ENCODE peak calls at places on chromosome 6, in seven cellular contexts. E is kidney epithelial cell; L is CD8-positive, alpha-beta memory T cell; Q is lung; I is PC-9; J is adrenal gland; Z is body of pancreas. S is an unnamed sample.

GRCh38 chr6:91786474-91787184 is 1199.8 kb upstream of the MAP3K7 start:
- DNase-seq in I (no peak), L (no peak), J (no peak), E (no peak), Q (no peak), Z (no peak), S (peak; percentile 92)

GRCh38 chr6:169289671-169290408 is 36.2 kb upstream of the THBS2 start:
- DNase-seq in Z (no peak), J (no peak), E (no peak), Q (no peak), I (no peak), L (no peak), S (no peak)

GRCh38 chr6:158170656-158171081 is 2.5 kb downstream of the GTF2H5 start:
- DNase-seq in Q (no peak), J (peak; percentile 57), Z (no peak), E (peak; percentile 78), L (no peak), I (peak; percentile 72), S (peak; percentile 63)

GRCh38 chr6:30883743-30884520 is at the start of gene DDR1:
- DNase-seq in Q (peak; percentile 59), E (no peak), L (peak; percentile 44), J (peak; percentile 78), Z (peak; percentile 82), I (peak; percentile 81), S (no peak)

GRCh38 chr6:15662246-15663056 is at the start of gene DTNBP1:
- DNase-seq in Z (peak; percentile 78), J (peak; percentile 66), E (no peak), Q (peak; percentile 79), I (peak; percentile 39), L (peak; percentile 85), S (peak; percentile 12)

GRCh38 chr6:153625089-153625488 is 414.0 kb upstream of the OPRM1 start:
- DNase-seq in L (no peak), Q (no peak), E (peak; percentile 19), J (no peak), Z (peak; percentile 20), I (no peak), S (peak; percentile 51)

GRCh38 chr6:142913036-142913510 is 31.9 kb downstream of the HIVEP2 start:
- DNase-seq in Q (no peak), L (no peak), E (no peak), Z (no peak), J (no peak), I (no peak), S (no peak)

GRCh38 chr6:1678966-1679690 is 69.4 kb downstream of the FOXC1 start:
- DNase-seq in Q (no peak), J (no peak), E (no peak), Z (no peak), I (no peak), L (no peak), S (no peak)

GRCh38 chr6:22445946-22446345 is 123.4 kb upstream of the HDGFL1 start:
- DNase-seq in Z (no peak), I (no peak), L (no peak), Q (no peak), J (no peak), E (no peak), S (no peak)

GRCh38 chr6:73702444-73702843 is 6.4 kb downstream of the CD109 start:
- DNase-seq in L (no peak), J (no peak), Q (no peak), Z (no peak), I (no peak), E (no peak), S (no peak)

GRCh38 chr6:73006161-73006560 is 219.1 kb downstream of the KHDC1L start:
- DNase-seq in Z (no peak), L (no peak), Q (no peak), E (no peak), J (no peak), I (no peak), S (no peak)

GRCh38 chr6:88843040-88843439 is 120.4 kb downstream of the RNGTT start:
- DNase-seq in Z (no peak), L (no peak), J (no peak), E (no peak), I (no peak), Q (no peak), S (no peak)

GRCh38 chr6:33976425-33977360 is 169.2 kb downstream of the GRM4 start:
- DNase-seq in I (no peak), Q (no peak), Z (peak; percentile 1), L (no peak), E (no peak), J (no peak), S (no peak)

GRCh38 chr6:92479821-92480220 is 939.5 kb downstream of the EPHA7 start:
- DNase-seq in E (peak; percentile 4), L (no peak), J (no peak), I (no peak), Z (no peak), Q (no peak), S (peak; percentile 38)

GRCh38 chr6:136788069-136788902 is 4.0 kb downstream of the MAP3K5 start:
- DNase-seq in Q (no peak), I (peak; percentile 89), E (no peak), L (peak; percentile 34), J (no peak), Z (no peak), S (peak; percentile 33)

GRCh38 chr6:87407531-87407895 is 259 bp upstream of the CFAP206 start:
- DNase-seq in Q (peak; percentile 39), Z (peak; percentile 23), L (no peak), J (no peak), I (no peak), E (no peak), S (no peak)

GRCh38 chr6:137883400-137883888 is 16.4 kb downstream of the TNFAIP3 start:
- DNase-seq in I (no peak), E (no peak), J (no peak), Z (no peak), Q (no peak), L (peak; percentile 70), S (no peak)

GRCh38 chr6:148835920-148836441 is 89.2 kb downstream of the UST start:
- DNase-seq in I (no peak), J (no peak), E (no peak), Z (no peak), Q (no peak), L (no peak), S (no peak)

GRCh38 chr6:1461207-1461606 is 71.8 kb downstream of the FOXF2 start:
- DNase-seq in E (peak; percentile 41), Q (no peak), L (no peak), J (no peak), I (peak; percentile 74), Z (no peak), S (no peak)

GRCh38 chr6:12844284-12845223 is 128.0 kb downstream of the PHACTR1 start:
- DNase-seq in Q (no peak), I (no peak), L (no peak), Z (no peak), J (no peak), E (no peak), S (no peak)

GRCh38 chr6:20997143-20997792 is 463.0 kb downstream of the CDKAL1 start:
- DNase-seq in I (no peak), J (no peak), E (no peak), Q (no peak), Z (no peak), L (no peak), S (no peak)

GRCh38 chr6:1509241-1509640 is 100.5 kb upstream of the FOXC1 start:
- DNase-seq in E (no peak), I (no peak), J (no peak), Q (no peak), L (no peak), Z (no peak), S (no peak)

GRCh38 chr6:73631849-73632248 is 21.9 kb downstream of the SLC17A5 start:
- DNase-seq in L (no peak), Q (no peak), I (no peak), E (no peak), Z (no peak), J (no peak), S (peak; percentile 22)

GRCh38 chr6:26532699-26533523 is 5.3 kb upstream of the HMGN4 start:
- DNase-seq in I (peak; percentile 75), L (peak; percentile 93), J (peak; percentile 89), Z (peak; percentile 91), Q (peak; percentile 91), E (no peak), S (no peak)

GRCh38 chr6:160042788-160043301 is 74.0 kb downstream of the IGF2R start:
- DNase-seq in Z (no peak), J (peak; percentile 33), Q (no peak), E (no peak), I (no peak), L (no peak), S (no peak)

GRCh38 chr6:35213161-35213823 is 464 bp upstream of the SCUBE3 start:
- DNase-seq in E (no peak), L (no peak), I (no peak), Z (no peak), J (no peak), Q (no peak), S (no peak)
- H3K4me3 ChIP-seq in E (peak overlapping the region; percentile 43), L (peak overlapping the region; percentile 32), I (no peak overlapping the region), Z (peak overlapping the region; percentile 8), J (peak overlapping the region; percentile 21), Q (no peak overlapping the region), S (peak overlapping the region; percentile 51)

GRCh38 chr6:167700199-167700598 is 126.5 kb upstream of the AFDN start:
- DNase-seq in Q (no peak), I (no peak), L (no peak), Z (no peak), E (no peak), J (no peak), S (no peak)

GRCh38 chr6:167697316-167697715 is 129.4 kb upstream of the AFDN start:
- DNase-seq in E (no peak), J (no peak), Z (no peak), Q (no peak), L (no peak), I (no peak), S (no peak)

GRCh38 chr6:167698540-167698939 is 128.2 kb upstream of the AFDN start:
- DNase-seq in Z (no peak), E (no peak), L (no peak), I (no peak), Q (no peak), J (no peak), S (no peak)

GRCh38 chr6:167701010-167701409 is 125.7 kb upstream of the AFDN start:
- DNase-seq in I (no peak), J (no peak), Q (no peak), Z (no peak), E (no peak), L (no peak), S (no peak)

GRCh38 chr6:167699141-167700036 is 127.3 kb upstream of the AFDN start:
- DNase-seq in E (no peak), I (no peak), Z (peak; percentile 46), L (peak; percentile 21), Q (peak; percentile 68), J (peak; percentile 69), S (no peak)
- H3K4me3 ChIP-seq in E (no peak overlapping the region), I (no peak overlapping the region), Z (no peak overlapping the region), L (peak overlapping the region; percentile 45), Q (no peak overlapping the region), J (no peak overlapping the region), S (no peak overlapping the region)

GRCh38 chr6:127950566-127951141 is 49.8 kb upstream of the THEMIS start:
- DNase-seq in I (no peak), E (no peak), J (no peak), L (no peak), Z (no peak), Q (no peak), S (no peak)
- H3K4me3 ChIP-seq in I (no peak overlapping the region), E (no peak overlapping the region), J (no peak overlapping the region), L (peak overlapping the region; percentile 58), Z (no peak overlapping the region), Q (no peak overlapping the region), S (no peak overlapping the region)

DNA sequence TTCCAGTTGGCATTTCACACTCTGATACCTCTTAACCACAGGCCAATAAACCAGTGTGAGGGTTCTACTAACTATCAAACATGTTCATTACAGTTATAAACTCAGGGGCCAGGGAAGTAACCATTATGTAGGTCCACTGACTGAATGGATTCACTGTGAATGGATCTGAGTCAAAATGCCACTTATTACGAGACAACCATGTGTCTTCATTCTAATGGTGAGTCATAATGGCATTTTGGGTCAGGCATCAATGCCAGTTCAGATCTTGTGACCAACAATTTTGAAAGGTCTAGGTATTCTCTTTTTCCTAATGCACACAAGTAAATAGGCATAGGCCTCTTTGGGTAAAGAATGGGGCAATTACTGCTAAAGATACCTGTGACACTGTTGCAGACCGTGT is 112.2 kb upstream of the HEY2 start:
- DNase-seq in J (no peak), E (no peak), I (no peak), Z (no peak), L (no peak), Q (no peak), S (no peak)
- H3K4me3 ChIP-seq in J (no peak overlapping the region), E (no peak overlapping the region), I (no peak overlapping the region), Z (no peak overlapping the region), L (no peak overlapping the region), Q (no peak overlapping the region), S (no peak overlapping the region)

S was measured in retinal pigment epithelial cell.